ENCODE peak calls at places on chromosomes 7 and 10, in five cellular contexts. L, Q, J, G and Y are unnamed samples.

GRCh38 chr10:88111294-88111693 is 247.9 kb downstream of the PTEN start:
- ATAC-seq in G (no peak), L (no peak), J (no peak), Q (no peak), Y (no peak)

GRCh38 chr7:131183611-131184119 is 144.0 kb upstream of the MKLN1 start:
- ATAC-seq in Q (no peak), G (no peak), J (no peak), L (no peak), Y (peak)

GRCh38 chr10:99775850-99776249 is 6.6 kb upstream of the ABCC2 start:
- ATAC-seq in Q (peak), G (peak), L (no peak), J (no peak), Y (no peak)

GRCh38 chr10:17430647-17431355 is 23.6 kb downstream of the ST8SIA6 start:
- ATAC-seq in L (peak), Q (peak), G (peak), J (peak), Y (no peak)

GRCh38 chr10:122426834-122427233 is 27.6 kb upstream of the ARMS2 start:
- ATAC-seq in G (no peak), Q (no peak), L (no peak), J (peak), Y (no peak)

GRCh38 chr10:5381187-5381586 is 16.4 kb downstream of the UCN3 start:
- ATAC-seq in J (no peak), G (no peak), L (no peak), Q (no peak), Y (no peak)

GRCh38 chr7:2687881-2688318 is at the start of gene AMZ1:
- ATAC-seq in G (peak), L (peak), Q (peak), J (peak), Y (no peak)

GRCh38 chr7:2660359-2661095 is 27.5 kb upstream of the AMZ1 start:
- ATAC-seq in Q (no peak), L (no peak), J (peak), G (no peak), Y (no peak)

GRCh38 chr7:73612598-73613269 is 11.6 kb downstream of the MLXIPL start:
- ATAC-seq in J (peak), L (peak), G (no peak), Q (peak), Y (no peak)

GRCh38 chr10:61621538-61622150 is 41.1 kb upstream of the CABCOCO1 start:
- ATAC-seq in Q (peak), G (no peak), J (no peak), L (no peak), Y (no peak)

GRCh38 chr7:158055726-158056510 is 531.7 kb downstream of the PTPRN2 start:
- ATAC-seq in G (no peak), J (no peak), Q (no peak), L (no peak), Y (no peak)

GRCh38 chr7:112986256-112987031 is 100.2 kb downstream of the GPR85 start:
- ATAC-seq in G (peak), J (no peak), Q (peak), L (peak), Y (no peak)

GRCh38 chr7:99740573-99741437 is 5.8 kb upstream of the CYP3A7 start:
- ATAC-seq in L (no peak), G (peak), Q (peak), J (no peak), Y (peak)

GRCh38 chr7:2633538-2634264 is 1.9 kb downstream of the TTYH3 start:
- ATAC-seq in Q (peak), L (peak), J (peak), G (peak), Y (peak)

GRCh38 chr10:85524001-85524400 is 842.6 kb downstream of the GRID1 start:
- ATAC-seq in G (no peak), L (no peak), J (no peak), Q (no peak), Y (no peak)

GRCh38 chr10:62562795-62563194 is 188.6 kb downstream of the ZNF365 start:
- ATAC-seq in Q (no peak), L (no peak), J (no peak), G (no peak), Y (peak)

GRCh38 chr10:52466464-52466863 is 152.4 kb downstream of the DKK1 start:
- ATAC-seq in Q (no peak), L (peak), G (no peak), J (no peak), Y (no peak)

GRCh38 chr7:114303301-114303700 is 111.3 kb upstream of the FOXP2 start:
- ATAC-seq in L (no peak), G (no peak), J (no peak), Q (no peak), Y (no peak)

GRCh38 chr10:119333146-119333792 is 125.9 kb downstream of the GRK5 start:
- ATAC-seq in L (no peak), J (no peak), Q (no peak), G (no peak), Y (peak)

GRCh38 chr7:90832726-90833125 is 236.6 kb downstream of the CDK14 start:
- ATAC-seq in Q (no peak), G (no peak), L (peak), J (no peak), Y (no peak)

GRCh38 chr10:13121500-13121854 is 21.5 kb downstream of the OPTN start:
- ATAC-seq in J (no peak), Q (no peak), L (peak), G (no peak), Y (no peak)

GRCh38 chr7:104993217-104993857 is 20.7 kb upstream of the KMT2E start:
- ATAC-seq in L (peak), Q (no peak), J (no peak), G (no peak), Y (peak)